ENCODE peak calls at places on chromosomes 5 and 9, in four cellular contexts. T is A549, D is HepG2, B is K562. W is an unnamed sample.

GRCh38 chr5:179124329-179124852 is 64.2 kb downstream of the ZNF354C start:
- DNase-seq in T (no peak), D (no peak), B (no peak), W (no peak)

GRCh38 chr9:127280880-127281660 is 16.5 kb downstream of the GARNL3 start:
- DNase-seq in T (no peak), D (no peak), B (no peak), W (no peak)

GRCh38 chr9:20771721-20772120 is 87.7 kb downstream of the FOCAD start:
- DNase-seq in T (no peak), D (no peak), B (no peak), W (no peak)

GRCh38 chr9:113589890-113590289 is 126.4 kb downstream of the RGS3 start:
- DNase-seq in T (peak; percentile 68), D (peak; percentile 35), B (no peak), W (no peak)

GRCh38 chr9:116207371-116208111 is 54.0 kb downstream of the PAPPA start:
- DNase-seq in T (no peak), D (no peak), B (no peak), W (no peak)

GRCh38 chr9:98899399-98900056 is 44.2 kb upstream of the COL15A1 start:
- DNase-seq in T (no peak), D (no peak), B (no peak), W (no peak)

GRCh38 chr9:2545881-2546490 is 75.6 kb upstream of the VLDLR start:
- DNase-seq in T (no peak), D (no peak), B (no peak), W (no peak)

GRCh38 chr9:121344062-121344696 is 25.9 kb downstream of the STOM start:
- DNase-seq in T (no peak), D (no peak), B (no peak), W (no peak)

GRCh38 chr9:22084336-22085035 is 75.4 kb upstream of the CDKN2B start:
- DNase-seq in T (no peak), D (peak; percentile 7), B (no peak), W (no peak)

GRCh38 chr5:82912462-82912861 is 164.7 kb downstream of the TMEM167A start:
- DNase-seq in T (no peak), D (no peak), B (no peak), W (no peak)

GRCh38 chr9:101365181-101365580 is 19.6 kb downstream of the BAAT start:
- DNase-seq in T (no peak), D (no peak), B (no peak), W (no peak)

GRCh38 chr9:104934686-104935413 is 6.9 kb upstream of the ABCA1 start:
- DNase-seq in T (no peak), D (no peak), B (no peak), W (no peak)

GRCh38 chr5:40429258-40430111 is 250.2 kb upstream of the PTGER4 start:
- DNase-seq in T (no peak), D (no peak), B (no peak), W (no peak)

GRCh38 chr9:128656416-128657343 is at the start of gene DYNC2I2:
- DNase-seq in T (peak; percentile 96), D (peak; percentile 87), B (peak; percentile 100), W (peak; percentile 97)

GRCh38 chr5:32098291-32098690 is 75.8 kb downstream of the GOLPH3 start:
- DNase-seq in T (no peak), D (no peak), B (no peak), W (no peak)

GRCh38 chr5:177396086-177396485 is 4.4 kb downstream of the PFN3 start:
- DNase-seq in T (no peak), D (no peak), B (no peak), W (no peak)

GRCh38 chr9:15157371-15157770 is 149.6 kb downstream of the TTC39B start:
- DNase-seq in T (no peak), D (no peak), B (no peak), W (no peak)

GRCh38 chr9:24582363-24583126 is 36.8 kb upstream of the IZUMO3 start:
- DNase-seq in T (no peak), D (no peak), B (no peak), W (no peak)

GRCh38 chr9:24614070-24614469 is 68.4 kb upstream of the IZUMO3 start:
- DNase-seq in T (no peak), D (no peak), B (no peak), W (no peak)

GRCh38 chr5:140037012-140037411 is 6.1 kb downstream of the NRG2 start:
- DNase-seq in T (no peak), D (no peak), B (no peak), W (no peak)

GRCh38 chr5:162801235-162801634 is 636.2 kb upstream of the CCNG1 start:
- DNase-seq in T (no peak), D (no peak), B (no peak), W (no peak)
- TF ChIP-seq NR3C1 in T (no peak), D (no peak), B (no peak), W (no peak)

DNA sequence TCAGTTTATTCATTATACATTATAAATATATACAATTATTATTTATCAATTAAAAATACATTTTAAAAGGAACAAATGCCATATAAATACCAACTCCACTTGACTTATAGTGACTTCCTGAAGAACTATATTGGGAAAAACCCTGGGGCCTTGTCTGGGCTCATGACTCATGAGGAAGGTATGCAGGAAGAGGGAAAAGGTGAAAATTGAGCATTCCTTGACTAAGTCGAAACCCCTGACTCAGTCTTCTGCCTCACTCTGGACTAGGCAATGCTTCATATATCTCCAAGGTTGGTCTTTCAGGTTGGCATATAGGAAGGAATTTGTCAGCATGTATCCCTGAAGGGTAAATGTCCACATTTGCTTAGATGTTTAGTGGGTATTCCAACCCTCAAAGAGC is 78.5 kb downstream of the SH3TC2 start:
- DNase-seq in T (peak; percentile 36), D (no peak), B (no peak), W (no peak)
- TF ChIP-seq NR3C1 in T (no peak), D (no peak), B (no peak), W (no peak)

GRCh38 chr5:1515921-1516571 is 7.7 kb downstream of the LPCAT1 start:
- DNase-seq in T (peak; percentile 85), D (peak; percentile 67), B (peak; percentile 33), W (peak; percentile 17)
- TF ChIP-seq NR3C1 in T (no peak), D (no peak), B (no peak), W (no peak)

GRCh38 chr9:12604154-12604825 is 88.9 kb upstream of the TYRP1 start:
- DNase-seq in T (peak; percentile 5), D (no peak), B (no peak), W (no peak)
- TF ChIP-seq NR3C1 in T (no peak), D (no peak), B (no peak), W (no peak)

GRCh38 chr9:112558978-112559377 is 72.4 kb downstream of the KIAA1958 start:
- DNase-seq in T (no peak), D (no peak), B (no peak), W (no peak)
- TF ChIP-seq NR3C1 in T (no peak), D (no peak), B (no peak), W (no peak)

DNA sequence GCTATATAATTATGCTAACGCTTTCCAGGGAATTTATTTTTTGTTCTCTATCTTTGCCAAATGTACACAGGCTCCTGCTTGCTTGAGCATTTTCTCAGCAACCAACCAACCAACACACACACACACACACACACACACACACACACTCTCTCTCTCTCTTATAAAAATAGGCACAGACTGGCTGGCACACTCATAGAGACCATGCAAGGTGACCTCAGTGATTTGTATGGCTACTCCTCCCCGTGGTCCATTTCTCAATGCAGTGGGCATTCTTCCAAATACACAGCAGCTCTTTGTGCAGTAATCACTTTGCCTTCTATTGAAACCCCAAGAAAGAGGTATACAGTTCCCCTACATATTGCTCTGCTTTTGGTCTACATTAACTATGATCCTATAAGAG is 416.0 kb downstream of the MAN2A1 start:
- DNase-seq in T (no peak), D (peak; percentile 79), B (no peak), W (no peak)
- TF ChIP-seq NR3C1 in T (no peak), D (no peak), B (no peak), W (no peak)

DNA sequence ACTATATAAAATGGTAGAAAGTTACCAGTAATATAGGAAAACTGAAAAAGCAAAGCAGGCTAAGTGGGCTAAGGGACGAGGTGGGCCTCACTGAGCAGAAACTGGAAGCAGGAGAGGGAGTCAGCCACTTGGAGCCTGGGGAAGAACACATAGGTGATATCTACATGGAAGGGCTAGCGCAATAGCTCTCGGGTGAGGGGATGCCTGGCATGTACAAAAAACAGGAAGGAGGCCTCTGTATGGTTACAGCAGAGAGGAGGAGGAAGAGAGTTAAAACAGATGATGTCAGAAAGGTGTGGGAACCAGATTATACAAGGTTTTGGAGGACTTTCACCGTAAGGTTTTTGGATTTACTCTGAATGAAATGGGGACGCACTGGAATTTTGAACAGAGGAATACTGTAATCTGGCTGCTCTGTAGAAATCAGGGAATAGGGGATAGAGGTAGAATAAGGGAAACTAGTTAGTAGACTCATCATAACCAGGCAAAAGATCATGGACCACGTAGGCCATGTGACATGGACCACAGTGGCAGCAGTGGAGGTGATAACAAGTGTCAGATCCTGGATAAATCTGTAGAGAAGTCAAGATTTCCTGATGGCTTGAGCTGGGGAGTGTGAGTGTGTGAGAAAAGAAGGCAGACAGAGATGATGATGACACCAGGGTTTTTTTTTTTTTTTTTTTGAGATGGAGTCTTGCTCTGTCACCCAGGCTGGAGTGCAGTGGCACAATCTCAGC is 52.6 kb downstream of the FNBP1 start:
- DNase-seq in T (no peak), D (no peak), B (no peak), W (no peak)
- TF ChIP-seq NR3C1 in T (no peak), D (no peak), B (no peak), W (no peak)

GRCh38 chr9:83153030-83153429 is 90.1 kb upstream of the RASEF start:
- DNase-seq in T (no peak), D (no peak), B (no peak), W (no peak)
- TF ChIP-seq NR3C1 in T (no peak), D (no peak), B (no peak), W (no peak)

GRCh38 chr5:50665091-50665490 is 1.3 kb upstream of the PARP8 start:
- DNase-seq in T (no peak), D (no peak), B (no peak), W (no peak)

GRCh38 chr5:50667653-50668403 is 1.4 kb downstream of the PARP8 start:
- DNase-seq in T (no peak), D (no peak), B (no peak), W (peak; percentile 79)

GRCh38 chr5:50666261-50667078 is at the start of gene PARP8:
- DNase-seq in T (no peak), D (no peak), B (no peak), W (peak; percentile 66)

GRCh38 chr5:50663636-50664035 is 2.8 kb upstream of the PARP8 start:
- DNase-seq in T (no peak), D (no peak), B (no peak), W (no peak)

GRCh38 chr5:50667079-50667652 is 729 bp downstream of the PARP8 start:
- DNase-seq in T (peak; percentile 23), D (no peak), B (no peak), W (peak; percentile 66)
- TF ChIP-seq NR3C1 in T (no peak), D (no peak), B (no peak), W (no peak)